ENCODE peak calls at places on chromosomes 4 and X, in seven cellular contexts. X is substantia nigra; P is EH; Q is NB4; L is AG10803; Y is activated T-helper 1 cell treated with Interleukin-2 at 50 U/mL for 16 hours; B is activated CD4-positive, alpha-beta memory T cell treated with anti-CD3 and anti-CD28 coated beads, Interleukin-2, amount 10 ng/mL, durations not matched to agents 7 days and 5 days. H is an unnamed sample.

GRCh38 chrX:2614911-2615310 is 76.2 kb upstream of the CD99 start:
- DNase-seq in X (no peak), Q (peak; percentile 83), B (no peak), Y (no peak), L (peak; percentile 88), P (peak; percentile 91), H (peak; percentile 86)

GRCh38 chrX:134548257-134548732 is 88.3 kb downstream of the HPRT1 start:
- DNase-seq in L (no peak), B (peak; percentile 26), P (no peak), Q (peak; percentile 51), Y (no peak), X (no peak), H (no peak)

GRCh38 chrX:45852884-45853283 is 652.2 kb upstream of the DIPK2B start:
- DNase-seq in B (no peak), Y (no peak), L (peak; percentile 50), Q (no peak), X (no peak), P (peak; percentile 79), H (peak; percentile 68)

GRCh38 chrX:24241822-24242648 is 71.8 kb downstream of the SUPT20HL2 start:
- DNase-seq in Y (no peak), Q (peak; percentile 64), P (peak; percentile 33), L (peak; percentile 18), B (no peak), X (no peak), H (peak; percentile 47)

GRCh38 chr4:61555789-61556188 is 355.7 kb downstream of the ADGRL3 start:
- DNase-seq in X (no peak), Q (no peak), P (no peak), Y (no peak), L (no peak), B (no peak), H (peak; percentile 60)

GRCh38 chr4:41873380-41874295 is 61.6 kb upstream of the TMEM33 start:
- DNase-seq in X (no peak), B (no peak), L (no peak), Y (no peak), P (no peak), Q (no peak), H (no peak)

GRCh38 chr4:170672571-170672970 is 582.8 kb upstream of the AADAT start:
- DNase-seq in L (no peak), B (no peak), P (peak; percentile 60), Y (no peak), Q (no peak), X (no peak), H (no peak)

GRCh38 chrX:13005671-13006473 is 31.0 kb downstream of the TMSB4X start:
- DNase-seq in L (peak; percentile 26), P (peak; percentile 15), X (no peak), Y (no peak), Q (no peak), B (no peak), H (no peak)

GRCh38 chrX:16711219-16712115 is 1.0 kb downstream of the CTPS2 start:
- DNase-seq in P (peak; percentile 13), B (no peak), L (no peak), Y (no peak), X (no peak), Q (peak; percentile 4), H (no peak)

GRCh38 chr4:3261411-3262207 is 12.7 kb downstream of the MSANTD1 start:
- DNase-seq in X (no peak), L (no peak), Q (no peak), B (no peak), P (no peak), Y (no peak), H (no peak)

GRCh38 chrX:39479856-39480255 is 617.9 kb downstream of the BCOR start:
- DNase-seq in P (no peak), Q (no peak), L (no peak), X (no peak), B (no peak), Y (no peak), H (no peak)

GRCh38 chr4:40254961-40255721 is 58.3 kb downstream of the RHOH start:
- DNase-seq in B (peak; percentile 46), L (peak; percentile 39), P (peak; percentile 83), Q (peak; percentile 47), X (no peak), Y (no peak), H (peak; percentile 71)

GRCh38 chrX:15310117-15310516 is 5.3 kb downstream of the ASB11 start:
- DNase-seq in L (peak; percentile 8), Y (no peak), Q (no peak), X (no peak), B (no peak), P (peak; percentile 72), H (peak; percentile 37)

GRCh38 chrX:11188664-11189063 is 77.5 kb downstream of the HCCS start:
- DNase-seq in L (peak; percentile 73), P (peak; percentile 85), B (no peak), X (no peak), Y (no peak), Q (no peak), H (peak; percentile 42)

GRCh38 chr4:26576171-26576829 is 7.6 kb upstream of the TBC1D19 start:
- DNase-seq in Q (no peak), Y (no peak), B (no peak), X (no peak), P (peak; percentile 72), L (peak; percentile 68), H (peak; percentile 33)

GRCh38 chrX:13085533-13085932 is 41.1 kb upstream of the FAM9C start:
- DNase-seq in L (no peak), B (peak; percentile 71), Y (no peak), Q (peak; percentile 76), X (no peak), P (no peak), H (no peak)

GRCh38 chr4:38591617-38592337 is 72.2 kb upstream of the KLF3 start:
- DNase-seq in Y (no peak), B (no peak), X (no peak), Q (no peak), P (no peak), L (no peak), H (peak; percentile 42)

GRCh38 chrX:114390251-114390796 is 193.6 kb upstream of the HTR2C start:
- DNase-seq in L (no peak), Q (no peak), B (no peak), X (no peak), Y (no peak), P (no peak), H (no peak)

GRCh38 chr4:143531368-143531767 is 17.9 kb downstream of the SMARCA5 start:
- DNase-seq in X (no peak), Q (peak; percentile 19), P (peak; percentile 36), B (no peak), L (no peak), Y (no peak), H (no peak)

GRCh38 chrX:153445856-153446635 is at the start of gene TREX2:
- DNase-seq in Q (no peak), P (no peak), X (no peak), Y (no peak), B (no peak), L (no peak), H (no peak)

GRCh38 chrX:50747471-50747900 is 66.5 kb downstream of the SHROOM4 start:
- DNase-seq in B (peak; percentile 15), Y (no peak), X (no peak), P (peak; percentile 41), L (peak; percentile 93), Q (peak; percentile 20), H (peak; percentile 2)

GRCh38 chrX:40266490-40267333 is 169.0 kb upstream of the BCOR start:
- DNase-seq in Q (peak; percentile 82), B (peak; percentile 61), Y (peak; percentile 30), P (peak; percentile 69), L (peak; percentile 59), X (peak; percentile 5), H (peak; percentile 68)

GRCh38 chrX:41189156-41189555 is 103.9 kb downstream of the USP9X start:
- DNase-seq in L (no peak), Q (no peak), P (no peak), X (no peak), Y (no peak), B (no peak), H (no peak)

GRCh38 chrX:49155243-49155899 is 7.2 kb upstream of the MAGIX start:
- DNase-seq in X (no peak), L (peak; percentile 68), Q (peak; percentile 80), B (peak; percentile 50), Y (no peak), P (peak; percentile 77), H (peak; percentile 75)

GRCh38 chrX:108584617-108585211 is 145.1 kb downstream of the COL4A5 start:
- DNase-seq in Q (peak; percentile 26), X (no peak), L (peak; percentile 0), B (no peak), Y (no peak), P (peak; percentile 3), H (peak; percentile 9)

GRCh38 chr4:137755033-137755471 is 222.8 kb upstream of the PCDH18 start:
- DNase-seq in P (peak; percentile 81), X (no peak), L (peak; percentile 90), Q (no peak), Y (no peak), B (no peak), H (peak; percentile 36)

GRCh38 chr4:152981278-152981677 is 45.2 kb downstream of the FHDC1 start:
- DNase-seq in Q (no peak), X (no peak), Y (no peak), B (no peak), L (peak; percentile 6), P (peak; percentile 9), H (no peak)

H was measured in fibroblast of villous mesenchyme.